ENCODE peak calls at places on chromosomes 5 and 9, in seven cellular contexts. M is CD8-positive, alpha-beta T cell; Z is HCT116; D is GM12878; V is stomach; R is GM23248; F is SJSA1. P is an unnamed sample.

GRCh38 chr5:176740702-176741565 is 69.4 kb upstream of the UNC5A start:
- DNase-seq in R (no peak), F (peak; percentile 43), Z (no peak), D (no peak), M (no peak), V (peak; percentile 17), P (no peak)

GRCh38 chr5:166957763-166958162 is 1333.7 kb upstream of the WWC1 start:
- DNase-seq in V (no peak), M (no peak), Z (no peak), R (no peak), F (no peak), D (no peak), P (no peak)

GRCh38 chr5:167918492-167919267 is 372.8 kb upstream of the WWC1 start:
- DNase-seq in R (peak; percentile 22), Z (no peak), M (no peak), V (no peak), D (no peak), F (no peak), P (no peak)

GRCh38 chr5:77974576-77974975 is 198.4 kb upstream of the TBCA start:
- DNase-seq in Z (no peak), D (no peak), R (no peak), M (no peak), V (no peak), F (no peak), P (no peak)

GRCh38 chr9:136974834-136975535 is 2.3 kb upstream of the PTGDS start:
- DNase-seq in R (no peak), M (no peak), F (no peak), D (no peak), Z (no peak), V (no peak), P (no peak)

GRCh38 chr5:141669519-141669918 is 12.5 kb downstream of the ARAP3 start:
- DNase-seq in Z (no peak), D (no peak), V (no peak), R (peak; percentile 23), M (no peak), F (no peak), P (no peak)

GRCh38 chr5:79488775-79489174 is 25.2 kb downstream of the HOMER1 start:
- DNase-seq in F (no peak), D (no peak), R (peak; percentile 44), M (no peak), V (no peak), Z (no peak), P (no peak)

GRCh38 chr9:137202966-137203365 is 2.4 kb upstream of the TPRN start:
- DNase-seq in M (no peak), Z (no peak), F (no peak), D (no peak), V (no peak), R (no peak), P (no peak)

GRCh38 chr9:79652598-79652997 is 80.8 kb downstream of the TLE4 start:
- DNase-seq in V (no peak), Z (no peak), F (peak; percentile 42), D (no peak), R (peak; percentile 24), M (no peak), P (no peak)

GRCh38 chr5:131981516-131981915 is 29.9 kb downstream of the ACSL6 start:
- DNase-seq in D (no peak), F (no peak), M (no peak), V (no peak), Z (no peak), R (no peak), P (no peak)

GRCh38 chr5:135559342-135559741 is 19.4 kb downstream of the CXCL14 start:
- DNase-seq in R (no peak), F (no peak), V (no peak), Z (peak; percentile 38), M (no peak), D (no peak), P (no peak)

GRCh38 chr9:17219261-17219660 is 84.4 kb downstream of the CNTLN start:
- DNase-seq in Z (no peak), R (peak; percentile 27), M (no peak), D (no peak), V (no peak), F (no peak), P (no peak)

GRCh38 chr9:111427186-111427585 is 57.0 kb downstream of the ECPAS start:
- DNase-seq in F (no peak), R (peak; percentile 86), Z (peak; percentile 15), V (no peak), M (no peak), D (no peak), P (no peak)

GRCh38 chr5:143102414-143102813 is 301.1 kb downstream of the NR3C1 start:
- DNase-seq in R (peak; percentile 44), V (no peak), F (no peak), D (no peak), M (no peak), Z (no peak), P (no peak)

GRCh38 chr5:68033961-68034581 is 181.5 kb upstream of the PIK3R1 start:
- DNase-seq in M (no peak), R (peak; percentile 41), D (no peak), F (no peak), Z (no peak), V (peak; percentile 87), P (no peak)

GRCh38 chr9:120742951-120743416 is 28.7 kb upstream of the MEGF9 start:
- DNase-seq in F (no peak), R (peak; percentile 60), V (no peak), D (no peak), M (no peak), Z (peak; percentile 29), P (no peak)

GRCh38 chr9:129102791-129103594 is 7.6 kb downstream of the CRAT start:
- DNase-seq in F (peak; percentile 64), R (peak; percentile 68), Z (peak; percentile 31), V (peak; percentile 63), M (no peak), D (no peak), P (no peak)

GRCh38 chr9:7961076-7961475 is 161.5 kb upstream of the DMAC1 start:
- DNase-seq in R (no peak), M (no peak), D (no peak), F (no peak), Z (no peak), V (no peak), P (no peak)

GRCh38 chr5:132427285-132428146 is 58.0 kb downstream of the SLC22A5 start:
- DNase-seq in R (peak; percentile 30), Z (no peak), M (peak; percentile 47), D (no peak), F (peak; percentile 37), V (peak; percentile 66), P (peak; percentile 48)

GRCh38 chr9:116837038-116837998 is 150.2 kb downstream of the TRIM32 start:
- DNase-seq in V (no peak), R (no peak), F (no peak), Z (no peak), M (no peak), D (no peak), P (no peak)
- H3K27ac ChIP-seq in V (peak overlapping the region; percentile 33), R (no peak overlapping the region), F (no peak overlapping the region), Z (no peak overlapping the region), M (no peak overlapping the region), D (no peak overlapping the region), P (no peak overlapping the region)

DNA sequence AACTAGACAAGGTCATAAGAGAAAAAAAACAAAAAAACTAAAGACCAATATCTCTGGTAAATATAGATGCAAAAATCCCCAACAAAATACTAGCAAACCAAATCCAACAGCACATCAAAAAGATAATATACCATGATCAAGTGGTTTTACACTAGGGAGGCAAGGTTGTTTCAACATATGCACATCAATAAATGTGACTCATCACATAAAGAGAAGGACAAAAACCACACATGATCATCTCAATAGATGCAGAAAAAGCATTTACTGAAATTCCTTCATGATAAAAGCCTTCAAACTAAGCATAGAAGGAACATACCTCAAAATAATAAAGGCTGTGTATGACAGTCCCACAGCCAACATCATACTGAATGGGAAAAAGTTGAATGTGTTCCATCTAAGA is 72.1 kb upstream of the FAM169A start:
- DNase-seq in V (no peak), M (no peak), Z (no peak), D (no peak), R (peak; percentile 32), F (no peak), P (no peak)
- H3K27me3 ChIP-seq in V (no peaks in the 10 kb centered on the region), M (no peaks in the 10 kb centered on the region), Z (no peaks in the 10 kb centered on the region), D (no peaks in the 10 kb centered on the region), R (no peaks in the 10 kb centered on the region), F (no peaks in the 10 kb centered on the region), P (no peaks in the 10 kb centered on the region)

GRCh38 chr5:138946241-138946623 is 71.1 kb upstream of the LRRTM2 start:
- DNase-seq in M (no peak), V (no peak), D (no peak), R (no peak), Z (no peak), F (peak; percentile 42), P (no peak)

GRCh38 chr5:138946831-138947560 is 71.9 kb upstream of the LRRTM2 start:
- DNase-seq in V (peak; percentile 17), D (no peak), M (no peak), F (peak; percentile 46), Z (no peak), R (no peak), P (no peak)

GRCh38 chr5:138944527-138945322 is 69.6 kb upstream of the LRRTM2 start:
- DNase-seq in V (peak; percentile 19), D (no peak), Z (no peak), F (peak; percentile 49), R (no peak), M (no peak), P (no peak)

GRCh38 chr5:138943615-138944173 is 68.6 kb upstream of the LRRTM2 start:
- DNase-seq in R (no peak), M (no peak), D (no peak), F (no peak), Z (no peak), V (no peak), P (no peak)

GRCh38 chr5:138945421-138946240 is 70.5 kb upstream of the LRRTM2 start:
- DNase-seq in D (no peak), M (no peak), R (no peak), V (no peak), Z (no peak), F (peak; percentile 43), P (no peak)
- H3K27ac ChIP-seq in D (no peak overlapping the region), M (no peak overlapping the region), R (no peak overlapping the region), V (no peak overlapping the region), Z (no peak overlapping the region), F (no peak overlapping the region), P (no peak overlapping the region)

GRCh38 chr9:122348791-122349190 is 22.0 kb upstream of the PTGS1 start:
- DNase-seq in Z (no peak), V (no peak), M (no peak), F (no peak), R (no peak), D (no peak), P (no peak)

GRCh38 chr9:122349201-122349600 is 21.6 kb upstream of the PTGS1 start:
- DNase-seq in R (no peak), V (no peak), D (no peak), Z (no peak), F (no peak), M (no peak), P (no peak)

GRCh38 chr9:122346478-122347347 is 24.1 kb upstream of the PTGS1 start:
- DNase-seq in R (peak; percentile 67), Z (no peak), V (peak; percentile 55), M (no peak), F (no peak), D (no peak), P (no peak)

GRCh38 chr9:122347348-122348287 is 23.2 kb upstream of the PTGS1 start:
- DNase-seq in V (no peak), D (no peak), Z (no peak), F (no peak), M (no peak), R (peak; percentile 67), P (no peak)

GRCh38 chr9:122348288-122348777 is 22.5 kb upstream of the PTGS1 start:
- DNase-seq in D (no peak), R (no peak), M (no peak), Z (no peak), V (no peak), F (no peak), P (no peak)
- H3K27me3 ChIP-seq in D (peaks cover 2% of the 10 kb centered on the region), R (no peaks in the 10 kb centered on the region), M (no peaks in the 10 kb centered on the region), Z (no peaks in the 10 kb centered on the region), V (no peaks in the 10 kb centered on the region), F (peaks cover 7% of the 10 kb centered on the region), P (peaks cover 15% of the 10 kb centered on the region)

GRCh38 chr9:93053781-93054331 is 4.6 kb upstream of the SUSD3 start:
- DNase-seq in F (no peak), D (no peak), Z (no peak), M (no peak), R (no peak), V (no peak), P (no peak)
- H3K27ac ChIP-seq in F (no peak overlapping the region), D (no peak overlapping the region), Z (no peak overlapping the region), M (no peak overlapping the region), R (no peak overlapping the region), V (no peak overlapping the region), P (no peak overlapping the region)